ENCODE peak calls at places on chromosomes 16 and 17, in eight cellular contexts. X, I, N, S, V, P, W and Z are unnamed samples.

GRCh38 chr17:9817086-9817485 is 4.8 kb downstream of the GSG1L2 start:
- DNase-seq in X (no peak), I (peak), N (peak), S (no peak), V (no peak), P (peak), W (no peak), Z (no peak)

GRCh38 chr17:55601874-55602364 is 90.7 kb upstream of the SMIM36 start:
- DNase-seq in X (no peak), I (no peak), N (peak), S (peak), V (no peak), P (peak), W (no peak), Z (no peak)

GRCh38 chr17:78428842-78429617 is 50.6 kb downstream of the PGS1 start:
- DNase-seq in X (no peak), I (no peak), N (no peak), S (no peak), V (no peak), P (no peak), W (no peak), Z (no peak)

GRCh38 chr17:7004398-7005253 is 7.8 kb upstream of the RNASEK start:
- DNase-seq in X (no peak), I (no peak), N (no peak), S (peak), V (peak), P (peak), W (no peak), Z (no peak)

GRCh38 chr17:49358638-49359247 is 3.3 kb downstream of the ZNF652 start:
- DNase-seq in X (no peak), I (no peak), N (no peak), S (no peak), V (no peak), P (no peak), W (no peak), Z (no peak)

GRCh38 chr17:74419862-74420492 is 11.9 kb upstream of the GPRC5C start:
- DNase-seq in X (no peak), I (no peak), N (no peak), S (no peak), V (peak), P (no peak), W (no peak), Z (no peak)

GRCh38 chr16:58582971-58583765 is 46.5 kb downstream of the CNOT1 start:
- DNase-seq in X (no peak), I (no peak), N (no peak), S (no peak), V (no peak), P (no peak), W (no peak), Z (no peak)

GRCh38 chr17:75006653-75007052 is 5.8 kb upstream of the MRPL58 start:
- DNase-seq in X (no peak), I (no peak), N (no peak), S (no peak), V (no peak), P (peak), W (no peak), Z (no peak)

GRCh38 chr17:20300399-20301037 is 166.8 kb downstream of the LGALS9B start:
- DNase-seq in X (no peak), I (no peak), N (no peak), S (no peak), V (no peak), P (no peak), W (no peak), Z (no peak)

GRCh38 chr17:17672453-17673368 is 8.5 kb upstream of the RAI1 start:
- DNase-seq in X (no peak), I (no peak), N (no peak), S (peak), V (no peak), P (no peak), W (no peak), Z (no peak)

GRCh38 chr17:753407-753806 is 1.3 kb upstream of the GEMIN4 start:
- DNase-seq in X (no peak), I (no peak), N (no peak), S (no peak), V (no peak), P (no peak), W (no peak), Z (no peak)

GRCh38 chr17:15448580-15448956 is 18.9 kb downstream of the CDRT4 start:
- DNase-seq in X (no peak), I (no peak), N (no peak), S (no peak), V (no peak), P (no peak), W (no peak), Z (no peak)

GRCh38 chr17:70804161-70804560 is 634.8 kb downstream of the KCNJ2 start:
- DNase-seq in X (no peak), I (no peak), N (no peak), S (no peak), V (no peak), P (peak), W (no peak), Z (no peak)

GRCh38 chr17:74330446-74330845 is 4.4 kb downstream of the KIF19 start:
- DNase-seq in X (no peak), I (no peak), N (no peak), S (no peak), V (no peak), P (no peak), W (no peak), Z (no peak)

GRCh38 chr17:32814837-32815236 is 62.1 kb downstream of the MYO1D start:
- DNase-seq in X (no peak), I (no peak), N (no peak), S (no peak), V (no peak), P (no peak), W (no peak), Z (no peak)

GRCh38 chr16:23508589-23509440 is 1.5 kb downstream of the GGA2 start:
- DNase-seq in X (no peak), I (no peak), N (peak), S (peak), V (peak), P (no peak), W (no peak), Z (no peak)

GRCh38 chr17:45791935-45792334 is 7.8 kb downstream of the CRHR1 start:
- DNase-seq in X (no peak), I (no peak), N (no peak), S (no peak), V (peak), P (peak), W (no peak), Z (no peak)

GRCh38 chr16:28181557-28181914 is 30.2 kb downstream of the XPO6 start:
- DNase-seq in X (no peak), I (no peak), N (no peak), S (no peak), V (no peak), P (peak), W (no peak), Z (no peak)

GRCh38 chr17:82859431-82860403 is 19.9 kb upstream of the ZNF750 start:
- DNase-seq in X (no peak), I (no peak), N (peak), S (peak), V (peak), P (no peak), W (no peak), Z (no peak)